ENCODE peak calls at places on chromosomes 1 and 21, in four cellular contexts. A is HCT116, I is pancreas, S is left lung. Y is an unnamed sample.

GRCh38 chr1:169468982-169469381 is 16.8 kb downstream of the SLC19A2 start:
- ATAC-seq in A (no peak), S (no peak), I (no peak), Y (no peak)

GRCh38 chr1:212759683-212760082 is 31.9 kb downstream of the NSL1 start:
- ATAC-seq in A (peak; percentile 17), S (peak; percentile 10), I (no peak), Y (no peak)

GRCh38 chr1:170840371-170840770 is 95.0 kb upstream of the MROH9 start:
- ATAC-seq in I (no peak), S (no peak), A (no peak), Y (no peak)

GRCh38 chr1:184905601-184906322 is 68.5 kb downstream of the NIBAN1 start:
- ATAC-seq in A (no peak), S (peak; percentile 64), I (peak; percentile 88), Y (no peak)

GRCh38 chr1:171438441-171438840 is 46.9 kb upstream of the PRRC2C start:
- ATAC-seq in S (peak; percentile 72), I (no peak), A (peak; percentile 90), Y (peak; percentile 44)

GRCh38 chr1:115229016-115229415 is 109.0 kb downstream of the NGF start:
- ATAC-seq in S (peak; percentile 71), A (no peak), I (no peak), Y (no peak)

GRCh38 chr1:25879675-25880074 is 4.2 kb upstream of the PAQR7 start:
- ATAC-seq in I (peak; percentile 71), A (no peak), S (no peak), Y (no peak)

GRCh38 chr21:26124896-26125295 is 45.7 kb downstream of the APP start:
- ATAC-seq in I (peak; percentile 75), A (no peak), S (peak; percentile 33), Y (no peak)

GRCh38 chr1:161198206-161198876 is 513 bp downstream of the ADAMTS4 start:
- ATAC-seq in I (no peak), S (no peak), A (no peak), Y (no peak)

GRCh38 chr1:30740251-30740951 is 17.0 kb upstream of the MATN1 start:
- ATAC-seq in S (no peak), I (no peak), A (no peak), Y (no peak)

GRCh38 chr1:98897479-98897878 is 107.2 kb downstream of the PLPPR5 start:
- ATAC-seq in S (no peak), I (no peak), A (no peak), Y (no peak)

GRCh38 chr1:68819190-68819829 is 322.4 kb upstream of the DEPDC1 start:
- ATAC-seq in S (peak; percentile 44), A (peak; percentile 97), I (no peak), Y (no peak)

GRCh38 chr1:164087893-164088292 is 471.1 kb upstream of the PBX1 start:
- ATAC-seq in I (no peak), A (no peak), S (no peak), Y (no peak)

GRCh38 chr1:245290836-245291235 is 136.1 kb downstream of the KIF26B start:
- ATAC-seq in I (no peak), S (peak; percentile 88), A (no peak), Y (no peak)

GRCh38 chr21:36207577-36208320 is 51.1 kb downstream of the DOP1B start:
- ATAC-seq in I (no peak), S (no peak), A (no peak), Y (no peak)

GRCh38 chr1:218971166-218971565 is 202.5 kb upstream of the LYPLAL1 start:
- ATAC-seq in S (peak; percentile 13), I (no peak), A (no peak), Y (no peak)

DNA sequence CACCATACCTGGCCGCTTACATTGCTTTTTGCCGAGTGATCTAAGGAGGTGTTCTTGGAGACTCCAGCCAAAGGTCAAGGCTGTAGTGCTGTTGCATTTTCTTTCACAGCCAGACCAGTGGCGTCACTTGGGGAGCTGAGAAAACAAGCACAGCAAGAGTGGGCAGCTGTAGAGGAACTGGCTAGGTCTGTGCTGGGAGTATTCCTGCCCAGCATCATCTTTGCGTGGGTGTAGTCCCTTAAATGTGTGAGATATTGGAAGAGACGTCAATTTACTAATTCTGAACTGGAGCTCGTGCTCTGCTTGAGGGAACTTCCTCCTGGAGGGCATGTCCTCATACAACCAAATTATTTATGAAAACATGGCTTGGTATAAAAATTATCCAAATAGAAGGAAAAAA is 10.2 kb downstream of the UBIAD1 start:
- ATAC-seq in I (no peak), A (no peak), S (no peak), Y (no peak)
- H3K27ac ChIP-seq in I (no peak overlapping the region), A (no peak overlapping the region), S (no peak overlapping the region), Y (no peak overlapping the region)

GRCh38 chr1:228083871-228084278 is 1.4 kb downstream of the ARF1 start:
- ATAC-seq in I (no peak), S (peak; percentile 6), A (no peak), Y (no peak)
- H3K4me1 ChIP-seq in I (peaks cover 48% of the 10 kb centered on the region), S (peaks cover 57% of the 10 kb centered on the region), A (peaks cover 51% of the 10 kb centered on the region), Y (peaks cover 5% of the 10 kb centered on the region)

DNA sequence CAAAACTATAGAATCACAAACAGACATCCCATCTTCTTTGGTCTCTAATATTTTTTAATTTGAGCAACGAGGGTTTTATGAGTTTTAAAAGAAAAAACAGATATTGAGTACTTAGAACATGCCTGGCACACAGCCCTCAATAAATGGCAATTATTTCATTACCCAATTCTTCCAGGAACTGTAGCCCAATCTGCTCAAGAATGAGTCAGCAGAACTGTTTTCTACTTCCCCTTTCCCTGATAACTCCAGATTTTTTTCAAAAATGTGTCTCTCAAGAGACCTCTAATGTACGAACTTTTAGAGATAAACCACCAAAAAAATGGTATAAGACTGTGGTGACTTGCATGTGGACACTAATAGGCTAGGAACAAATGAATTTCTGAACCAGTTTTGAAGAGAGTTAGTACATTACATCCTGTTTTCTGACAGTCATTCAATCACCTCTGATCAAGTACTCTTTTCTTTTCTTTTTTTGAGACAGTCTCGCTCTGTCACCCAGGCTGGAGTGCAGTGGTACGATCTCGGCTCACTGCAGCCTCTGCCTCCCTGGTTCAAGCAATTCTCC is 11.5 kb downstream of the ABL2 start:
- ATAC-seq in S (peak; percentile 56), A (no peak), I (peak; percentile 48), Y (peak; percentile 68)
- H3K27ac ChIP-seq in S (peak overlapping the region; percentile 60), A (no peak overlapping the region), I (no peak overlapping the region), Y (no peak overlapping the region)

DNA sequence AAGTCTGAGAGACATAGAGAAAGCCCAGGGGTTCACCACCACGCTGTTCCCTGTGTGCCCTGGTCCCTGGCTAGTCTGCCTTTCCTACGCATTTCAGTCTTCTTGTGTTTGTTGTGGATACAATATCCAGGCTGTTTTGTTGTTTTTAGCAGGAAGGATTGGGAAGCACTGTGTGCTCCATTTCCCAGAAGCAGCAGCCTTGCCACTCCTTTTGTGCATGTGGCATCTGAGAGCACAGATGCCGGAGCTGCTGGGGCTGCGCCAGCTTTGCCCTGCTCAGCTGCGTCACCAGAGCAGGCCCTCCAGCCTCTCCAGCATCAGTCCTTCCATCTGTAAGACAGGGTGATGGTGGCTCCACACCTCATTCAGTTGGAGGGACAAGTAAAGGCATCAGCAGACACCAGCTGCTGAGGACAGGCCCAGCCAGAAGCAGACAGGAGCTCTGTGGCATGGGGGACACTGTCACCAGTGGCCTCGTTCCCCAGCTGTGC is 94.4 kb upstream of the COL6A1 start:
- ATAC-seq in S (no peak), A (no peak), I (no peak), Y (peak; percentile 39)
- H3K4me1 ChIP-seq in S (no peaks in the 10 kb centered on the region), A (no peaks in the 10 kb centered on the region), I (no peaks in the 10 kb centered on the region), Y (no peaks in the 10 kb centered on the region)

DNA sequence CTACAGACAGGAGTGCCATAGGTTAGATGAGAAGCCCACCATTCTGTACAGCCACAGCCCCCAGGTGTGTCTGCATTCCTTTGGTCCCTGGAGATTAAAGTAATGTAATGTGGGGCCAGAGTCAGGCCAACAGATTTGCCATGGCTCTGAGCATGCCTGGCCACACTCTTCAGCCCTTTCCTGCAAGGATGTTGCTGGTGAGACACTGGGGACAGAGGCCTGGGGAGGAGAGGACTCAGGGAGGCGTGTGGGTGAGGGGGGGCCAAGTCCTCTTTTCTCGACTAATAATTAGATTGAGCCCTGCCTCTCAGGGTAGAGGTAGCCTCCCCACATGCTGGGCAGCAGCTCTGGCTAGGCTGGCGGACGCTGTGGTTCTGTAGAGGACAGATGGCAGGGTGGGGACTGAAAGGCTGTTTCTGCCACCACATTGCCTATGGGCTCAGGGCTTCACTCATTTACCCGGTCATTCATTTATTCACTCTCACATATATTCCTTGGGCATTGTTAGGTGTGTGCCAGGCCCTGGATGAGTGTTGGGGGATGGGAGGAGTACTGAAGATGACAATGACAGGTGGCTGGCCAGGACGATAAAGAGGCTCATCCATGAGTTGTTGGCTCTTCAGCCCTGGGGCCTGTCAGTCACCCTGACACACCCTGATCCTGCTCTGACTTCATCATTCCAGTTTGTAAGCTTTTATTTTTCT is 7.1 kb upstream of the PRCC start:
- ATAC-seq in A (peak; percentile 23), S (no peak), I (no peak), Y (no peak)
- H3K27ac ChIP-seq in A (no peak overlapping the region), S (no peak overlapping the region), I (no peak overlapping the region), Y (no peak overlapping the region)

GRCh38 chr1:231385118-231385748 is 36.9 kb downstream of the EGLN1 start:
- ATAC-seq in I (peak; percentile 69), A (peak; percentile 27), S (peak; percentile 70), Y (no peak)

GRCh38 chr1:231383159-231383855 is 38.8 kb downstream of the EGLN1 start:
- ATAC-seq in S (peak; percentile 69), A (no peak), I (no peak), Y (no peak)

GRCh38 chr1:231387770-231388669 is 34.1 kb downstream of the EGLN1 start:
- ATAC-seq in I (no peak), A (peak; percentile 75), S (no peak), Y (no peak)

GRCh38 chr1:231390071-231390470 is 32.0 kb downstream of the EGLN1 start:
- ATAC-seq in A (no peak), I (no peak), S (no peak), Y (no peak)

DNA sequence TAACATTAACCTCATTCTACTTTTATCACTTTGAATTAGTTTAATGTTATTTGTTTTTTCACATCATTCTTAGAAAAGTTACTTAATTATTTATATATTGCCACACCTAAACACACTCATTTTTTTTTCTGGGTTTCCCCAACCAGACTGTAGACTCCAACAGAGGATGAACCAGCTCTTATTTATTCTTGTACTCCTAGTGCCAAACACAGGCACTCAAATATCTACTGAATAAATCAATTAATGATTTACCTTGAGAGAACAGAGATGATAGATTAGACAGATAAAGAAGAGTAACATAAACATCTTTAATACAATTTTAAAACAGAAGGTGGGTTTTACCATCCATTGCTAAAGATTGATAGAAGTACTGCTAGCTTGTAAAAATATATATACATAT is 35.6 kb downstream of the EGLN1 start:
- ATAC-seq in A (no peak), I (no peak), S (no peak), Y (no peak)
- H3K4me1 ChIP-seq in A (peaks cover 56% of the 10 kb centered on the region), I (peaks cover 12% of the 10 kb centered on the region), S (no peaks in the 10 kb centered on the region), Y (peaks cover 55% of the 10 kb centered on the region)

DNA sequence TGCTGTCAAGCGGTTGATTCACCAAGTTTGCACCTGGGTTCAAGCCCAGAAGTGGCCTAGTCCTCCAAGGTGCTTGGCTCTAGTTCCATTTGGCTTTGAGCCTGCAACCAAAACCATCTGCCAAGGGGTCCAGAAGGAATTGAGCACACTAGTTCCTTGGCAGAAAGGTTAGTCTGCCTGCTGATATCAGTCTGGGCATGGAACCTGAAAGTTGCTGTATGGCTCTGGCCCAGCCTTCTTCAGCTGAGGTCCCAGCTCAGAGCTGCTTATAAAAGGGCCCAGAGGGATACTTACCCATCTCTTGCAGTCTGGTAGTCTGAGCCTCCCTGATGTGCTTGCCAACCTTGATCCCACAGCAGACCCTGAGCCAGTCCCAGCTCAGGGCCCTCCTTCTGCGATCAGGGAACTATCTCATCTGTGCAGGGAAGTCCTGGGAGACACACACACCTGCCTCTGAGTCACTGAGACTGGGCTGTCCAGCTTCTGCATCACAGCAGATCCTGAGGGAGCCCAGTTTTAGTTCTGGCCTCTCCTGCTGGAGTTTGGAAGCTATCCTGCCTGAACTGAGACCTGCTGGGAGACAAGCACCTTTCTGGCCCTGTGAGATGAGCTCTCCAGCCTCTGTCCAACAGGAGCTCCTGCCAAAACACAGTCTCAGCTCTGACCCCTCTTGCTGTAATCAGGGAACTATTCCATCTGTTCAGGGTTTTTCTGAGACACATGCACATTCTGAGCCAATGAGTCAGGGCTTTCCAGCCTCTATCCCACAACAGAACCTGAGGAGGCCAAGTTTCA is 75.8 kb downstream of the CTH start:
- ATAC-seq in S (peak; percentile 83), I (peak; percentile 89), A (peak; percentile 36), Y (peak; percentile 87)
- H3K27ac ChIP-seq in S (no peak overlapping the region), I (peak overlapping the region; percentile 45), A (no peak overlapping the region), Y (no peak overlapping the region)